ENCODE peak calls at places on chromosomes 11 and 22, in four cellular contexts. M, R, F and E are unnamed samples.

GRCh38 chr11:79269923-79270322 is 170.9 kb downstream of the TENM4 start:
- DNase-seq in M (no peak), R (no peak), F (no peak), E (no peak)

GRCh38 chr22:38830026-38830844 is 13.6 kb downstream of the NPTXR start:
- DNase-seq in M (no peak), R (no peak), F (no peak), E (no peak)

GRCh38 chr11:5036671-5037070 is 9.7 kb upstream of the OR52J3 start:
- DNase-seq in M (no peak), R (no peak), F (no peak), E (no peak)

GRCh38 chr22:29022101-29022817 is 39.4 kb downstream of the C22orf31 start:
- DNase-seq in M (no peak), R (no peak), F (no peak), E (no peak)

GRCh38 chr11:130179396-130180306 is 20.1 kb downstream of the ST14 start:
- DNase-seq in M (no peak), R (no peak), F (no peak), E (no peak)

GRCh38 chr11:58394195-58394594 is 12.5 kb downstream of the OR5B3 start:
- DNase-seq in M (peak), R (no peak), F (no peak), E (no peak)

GRCh38 chr22:35314161-35314942 is 14.7 kb downstream of the TOM1 start:
- DNase-seq in M (no peak), R (no peak), F (no peak), E (no peak)

GRCh38 chr22:29567338-29567737 is 13.6 kb downstream of the NIPSNAP1 start:
- DNase-seq in M (no peak), R (no peak), F (no peak), E (no peak)

GRCh38 chr22:32183625-32184024 is 21.2 kb downstream of the RFPL2 start:
- DNase-seq in M (no peak), R (no peak), F (no peak), E (no peak)

GRCh38 chr11:20522536-20522935 is 76.9 kb upstream of the SLC6A5 start:
- DNase-seq in M (no peak), R (no peak), F (no peak), E (no peak)

GRCh38 chr22:33088418-33088817 is 30.2 kb upstream of the SYN3 start:
- DNase-seq in M (no peak), R (no peak), F (no peak), E (no peak)